ENCODE peak calls at places on chromosomes 7 and 10, in seven cellular contexts. Q, O, N, B, E, Y and C are unnamed samples.

GRCh38 chr7:40899151-40899550 is 764.3 kb downstream of the SUGCT start:
- DNase-seq in Q (no peak), O (no peak), N (no peak), B (no peak), E (peak), Y (no peak), C (no peak)

GRCh38 chr10:58431903-58432302 is 46.7 kb downstream of the TFAM start:
- DNase-seq in Q (no peak), O (peak), N (no peak), B (no peak), E (no peak), Y (no peak), C (no peak)

GRCh38 chr10:90707657-90708056 is 150.2 kb downstream of the HTR7 start:
- DNase-seq in Q (no peak), O (no peak), N (no peak), B (no peak), E (no peak), Y (no peak), C (no peak)

GRCh38 chr7:130276796-130277762 is 10.4 kb downstream of the CPA2 start:
- DNase-seq in Q (no peak), O (peak), N (no peak), B (no peak), E (peak), Y (no peak), C (no peak)

GRCh38 chr7:5638994-5639393 is 142.5 kb downstream of the RNF216 start:
- DNase-seq in Q (no peak), O (peak), N (no peak), B (no peak), E (no peak), Y (no peak), C (no peak)

GRCh38 chr7:28346972-28347371 is 65.3 kb upstream of the CREB5 start:
- DNase-seq in Q (no peak), O (peak), N (no peak), B (no peak), E (no peak), Y (no peak), C (no peak)

GRCh38 chr7:32088336-32088975 is 18.2 kb upstream of the PDE1C start:
- DNase-seq in Q (no peak), O (no peak), N (no peak), B (no peak), E (no peak), Y (no peak), C (no peak)

GRCh38 chr10:105699504-105699903 is 1058.4 kb downstream of the SORCS3 start:
- DNase-seq in Q (no peak), O (no peak), N (no peak), B (no peak), E (no peak), Y (no peak), C (no peak)

GRCh38 chr7:111138196-111138569 is 47.3 kb downstream of the LRRN3 start:
- DNase-seq in Q (no peak), O (peak), N (no peak), B (no peak), E (peak), Y (no peak), C (no peak)

GRCh38 chr7:70481717-70482116 is 650.2 kb upstream of the GALNT17 start:
- DNase-seq in Q (no peak), O (no peak), N (no peak), B (no peak), E (no peak), Y (no peak), C (no peak)

GRCh38 chr10:25104441-25104840 is 70.4 kb upstream of the GPR158 start:
- DNase-seq in Q (no peak), O (no peak), N (no peak), B (no peak), E (no peak), Y (no peak), C (no peak)

GRCh38 chr10:121414366-121414765 is 183.9 kb downstream of the FGFR2 start:
- DNase-seq in Q (no peak), O (no peak), N (no peak), B (no peak), E (peak), Y (no peak), C (no peak)